ENCODE peak calls at places on chromosomes 1 and 21, in four cellular contexts. J is prostate gland, M is kidney epithelial cell, B is fibroblast of lung. W is an unnamed sample.

GRCh38 chr1:234899041-234899787 is 229.4 kb downstream of the TOMM20 start:
- DNase-seq in J (no peak), M (no peak), B (peak; percentile 64), W (no peak)

GRCh38 chr1:4637616-4638346 is 16.6 kb upstream of the AJAP1 start:
- DNase-seq in J (no peak), M (no peak), B (no peak), W (no peak)

GRCh38 chr1:96834986-96835385 is 113.4 kb downstream of the PTBP2 start:
- DNase-seq in J (no peak), M (no peak), B (no peak), W (no peak)

GRCh38 chr1:207152792-207153434 is 48.9 kb downstream of the C4BPA start:
- DNase-seq in J (no peak), M (no peak), B (no peak), W (no peak)

GRCh38 chr1:109341944-109342925 is 35.4 kb upstream of the MYBPHL start:
- DNase-seq in J (peak; percentile 8), M (no peak), B (no peak), W (no peak)

GRCh38 chr1:151511636-151512215 is 539 bp downstream of the CGN start:
- DNase-seq in J (peak; percentile 46), M (no peak), B (no peak), W (no peak)

GRCh38 chr1:47875831-47876586 is 121.2 kb downstream of the TRABD2B start:
- DNase-seq in J (no peak), M (peak; percentile 96), B (no peak), W (no peak)

GRCh38 chr1:205787287-205787916 is 12.1 kb upstream of the RAB29 start:
- DNase-seq in J (no peak), M (no peak), B (no peak), W (no peak)

GRCh38 chr1:34865573-34865972 is 6.0 kb upstream of the SMIM12 start:
- DNase-seq in J (no peak), M (no peak), B (no peak), W (no peak)

GRCh38 chr1:2235300-2235998 is 7.3 kb downstream of the SKI start:
- DNase-seq in J (no peak), M (no peak), B (no peak), W (no peak)

GRCh38 chr1:201552941-201553341 is 14.0 kb downstream of the NAV1 start:
- DNase-seq in J (no peak), M (no peak), B (peak; percentile 86), W (no peak)

GRCh38 chr21:14072761-14073535 is 137.8 kb downstream of the LIPI start:
- DNase-seq in J (no peak), M (no peak), B (no peak), W (no peak)

GRCh38 chr1:24416666-24417391 is 1.2 kb downstream of the NIPAL3 start:
- DNase-seq in J (no peak), M (peak; percentile 91), B (peak; percentile 100), W (peak; percentile 59)

GRCh38 chr1:236422517-236422876 is 28.4 kb downstream of the EDARADD start:
- DNase-seq in J (no peak), M (no peak), B (no peak), W (no peak)

GRCh38 chr21:31846690-31847089 is 26.1 kb upstream of the HUNK start:
- DNase-seq in J (no peak), M (no peak), B (no peak), W (no peak)

GRCh38 chr1:202561726-202562442 is 148.4 kb downstream of the SYT2 start:
- DNase-seq in J (no peak), M (no peak), B (no peak), W (no peak)

GRCh38 chr1:31144442-31144841 is 78.9 kb upstream of the PUM1 start:
- DNase-seq in J (no peak), M (no peak), B (no peak), W (no peak)

GRCh38 chr1:174262747-174263241 is 103.5 kb downstream of the RABGAP1L start:
- DNase-seq in J (peak; percentile 7), M (peak; percentile 4), B (peak; percentile 68), W (peak; percentile 68)

GRCh38 chr21:41583274-41583790 is 75.4 kb upstream of the TMPRSS2 start:
- DNase-seq in J (peak; percentile 79), M (no peak), B (peak; percentile 6), W (no peak)

GRCh38 chr1:181396171-181396670 is 87.1 kb upstream of the CACNA1E start:
- DNase-seq in J (no peak), M (no peak), B (no peak), W (no peak)

GRCh38 chr1:109628540-109629321 is 9.1 kb downstream of the AMPD2 start:
- DNase-seq in J (peak; percentile 6), M (peak; percentile 89), B (peak; percentile 87), W (no peak)

GRCh38 chr1:222441006-222441620 is 106.8 kb downstream of the HHIPL2 start:
- DNase-seq in J (no peak), M (no peak), B (peak; percentile 7), W (no peak)

GRCh38 chr21:45506241-45506817 is 35.9 kb downstream of the SLC19A1 start:
- DNase-seq in J (no peak), M (no peak), B (no peak), W (no peak)

GRCh38 chr1:202106340-202107284 is 16.1 kb upstream of the GPR37L1 start:
- DNase-seq in J (no peak), M (no peak), B (no peak), W (no peak)

GRCh38 chr1:234907585-234908457 is 220.8 kb downstream of the TOMM20 start:
- DNase-seq in J (no peak), M (no peak), B (peak; percentile 72), W (peak; percentile 60)

GRCh38 chr1:184559117-184559713 is 172.4 kb downstream of the C1orf21 start:
- DNase-seq in J (no peak), M (no peak), B (no peak), W (no peak)

GRCh38 chr1:43857163-43857562 is 76.4 kb upstream of the ARTN start:
- DNase-seq in J (no peak), M (no peak), B (no peak), W (no peak)

GRCh38 chr1:43861337-43861736 is 72.3 kb upstream of the ARTN start:
- DNase-seq in J (no peak), M (no peak), B (peak; percentile 67), W (no peak)

GRCh38 chr1:43861985-43862735 is 71.4 kb upstream of the ARTN start:
- DNase-seq in J (no peak), M (no peak), B (no peak), W (no peak)

GRCh38 chr1:43856188-43856587 is 77.4 kb upstream of the ARTN start:
- DNase-seq in J (no peak), M (no peak), B (no peak), W (no peak)

DNA sequence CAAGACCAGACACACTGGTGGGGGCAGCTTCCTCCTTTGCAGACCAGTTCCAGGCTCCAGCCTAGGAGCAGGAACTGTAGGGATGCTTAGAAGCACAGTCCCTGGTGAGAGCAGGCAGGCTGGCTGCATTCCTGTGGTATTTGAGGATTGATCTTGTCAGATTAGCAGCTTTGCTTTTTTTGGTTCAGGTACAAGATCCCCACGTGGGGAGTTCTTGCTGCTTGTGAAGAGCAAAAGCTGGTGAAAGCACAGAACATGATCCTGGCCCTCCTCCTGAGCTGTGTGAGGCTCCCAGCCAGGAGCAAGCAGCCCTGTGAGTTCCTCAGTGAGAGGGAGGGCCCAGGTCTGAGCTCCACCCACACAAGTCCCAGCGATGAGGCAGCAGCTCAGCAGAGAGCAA is 75.3 kb upstream of the ARTN start:
- DNase-seq in J (peak; percentile 91), M (peak; percentile 84), B (peak; percentile 100), W (peak; percentile 100)
- TF ChIP-seq CTCF in J (no peak), M (no peak), B (no peak), W (no peak)

GRCh38 chr1:156435551-156436318 is 64.8 kb downstream of the MEF2D start:
- DNase-seq in J (no peak), M (no peak), B (peak; percentile 12), W (no peak)

GRCh38 chr1:156434976-156435550 is 65.5 kb downstream of the MEF2D start:
- DNase-seq in J (no peak), M (no peak), B (no peak), W (no peak)

GRCh38 chr1:156437465-156437864 is 63.1 kb downstream of the MEF2D start:
- DNase-seq in J (no peak), M (no peak), B (no peak), W (no peak)

GRCh38 chr1:156437054-156437453 is 63.5 kb downstream of the MEF2D start:
- DNase-seq in J (no peak), M (no peak), B (no peak), W (no peak)

GRCh38 chr1:156436319-156437043 is 64.1 kb downstream of the MEF2D start:
- DNase-seq in J (no peak), M (no peak), B (no peak), W (no peak)
- H3K4me3 ChIP-seq in J (no peak overlapping the region), M (no peak overlapping the region), B (no peak overlapping the region), W (peak overlapping the region; percentile 10)

GRCh38 chr1:66751160-66751559 is 1.1 kb upstream of the DYNLT5 start:
- DNase-seq in J (no peak), M (no peak), B (no peak), W (no peak)

GRCh38 chr1:66747500-66747899 is 4.8 kb upstream of the DYNLT5 start:
- DNase-seq in J (no peak), M (no peak), B (peak; percentile 40), W (no peak)

GRCh38 chr1:66752671-66753371 is 562 bp downstream of the DYNLT5 start:
- DNase-seq in J (no peak), M (no peak), B (no peak), W (no peak)

GRCh38 chr1:66750578-66750977 is 1.7 kb upstream of the DYNLT5 start:
- DNase-seq in J (no peak), M (no peak), B (no peak), W (no peak)

DNA sequence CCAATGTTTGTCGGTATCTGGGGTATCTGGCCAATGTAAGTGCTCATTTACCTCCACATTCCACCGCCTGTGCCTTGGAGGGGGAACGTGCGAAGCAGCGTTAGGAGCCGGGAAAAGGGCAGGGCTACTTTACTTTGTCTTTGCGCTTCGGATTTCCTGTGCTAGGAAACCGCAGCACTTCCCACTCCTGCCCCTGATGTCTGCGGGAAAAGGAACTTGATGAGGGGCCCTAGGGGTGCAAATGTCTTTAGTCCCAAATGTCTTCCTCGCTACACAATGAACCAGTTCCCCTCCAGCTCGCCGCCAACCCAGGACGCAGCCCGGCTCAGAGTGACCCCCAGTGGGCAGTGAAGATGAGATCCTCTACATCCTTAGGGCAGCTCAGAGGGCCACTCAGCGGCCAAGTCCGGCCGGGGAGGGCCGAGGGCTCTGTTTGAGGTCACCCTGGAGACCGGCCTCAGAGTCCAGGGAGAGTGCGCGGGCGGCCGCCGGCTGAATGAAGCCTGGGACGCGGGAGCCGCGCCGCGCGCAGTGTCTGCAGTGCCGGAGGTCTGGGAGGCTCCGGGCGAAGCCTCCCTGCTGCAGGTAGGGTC is at the start of gene DYNLT5:
- DNase-seq in J (no peak), M (no peak), B (peak; percentile 59), W (peak; percentile 2)
- TF ChIP-seq CTCF in J (no peak), M (peak; percentile 39), B (no peak), W (peak; percentile 7)

DNA sequence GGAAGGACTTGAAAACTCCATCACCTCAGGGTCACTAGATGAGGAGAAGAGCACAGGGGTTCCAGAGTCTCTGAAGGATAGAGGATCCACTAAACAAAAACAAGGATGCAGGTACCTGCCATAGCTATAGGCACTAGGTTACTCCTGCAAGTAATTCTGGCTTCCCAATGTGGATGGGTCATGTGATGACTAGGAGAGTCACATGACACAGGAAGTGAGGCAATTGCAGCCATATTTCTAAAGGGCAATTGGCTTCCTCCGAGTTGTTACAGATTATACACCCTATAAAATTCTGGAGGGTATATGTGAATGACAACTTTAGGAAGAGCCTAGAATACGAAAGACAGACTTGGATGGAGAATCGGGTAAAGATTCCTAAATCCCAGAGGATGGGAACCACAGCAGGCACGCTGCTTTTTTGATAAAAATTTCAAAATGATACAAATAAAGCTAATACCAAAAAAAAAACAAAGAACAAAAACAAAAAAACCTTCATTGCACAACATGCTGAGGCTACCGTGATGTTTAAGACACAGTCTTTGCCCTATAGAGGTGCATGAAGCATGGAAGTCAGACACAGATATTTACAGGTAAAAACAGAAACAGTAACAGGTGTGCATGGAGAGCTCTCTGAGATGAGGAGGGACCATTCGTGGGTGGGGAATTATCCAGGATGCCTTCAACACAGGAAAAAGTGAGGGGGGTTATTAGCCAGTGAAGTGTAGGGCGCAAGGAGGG is 10.5 kb downstream of the MTX1 start:
- DNase-seq in J (peak; percentile 51), M (no peak), B (peak; percentile 44), W (no peak)
- H3K4me3 ChIP-seq in J (no peak overlapping the region), M (no peak overlapping the region), B (no peak overlapping the region), W (no peak overlapping the region)

W was measured in astrocyte of the cerebellum.